ENCODE peak calls at places on chromosome 15, in four cellular contexts. E is K562, L is HCT116, R is SK-N-SH. X is an unnamed sample.

GRCh38 chr15:70281811-70282307 is 184.1 kb upstream of the TLE3 start:
- DNase-seq in E (no peak), L (no peak), R (no peak), X (no peak)

GRCh38 chr15:65416845-65417416 is 5.8 kb downstream of the IGDCC4 start:
- DNase-seq in L (no peak), R (no peak), E (no peak), X (no peak)

GRCh38 chr15:42719051-42719450 is 17.9 kb downstream of the CDAN1 start:
- DNase-seq in L (no peak), E (no peak), R (no peak), X (no peak)

GRCh38 chr15:52236015-52236414 is 44.8 kb upstream of the GNB5 start:
- DNase-seq in L (no peak), E (no peak), R (no peak), X (no peak)

GRCh38 chr15:43274136-43274535 is 7.4 kb upstream of the TGM5 start:
- DNase-seq in L (no peak), E (no peak), R (no peak), X (no peak)

GRCh38 chr15:67180514-67181191 is 73.8 kb downstream of the AAGAB start:
- DNase-seq in R (peak; percentile 60), E (no peak), L (no peak), X (no peak)

GRCh38 chr15:31325432-31325975 is 1.1 kb upstream of the KLF13 start:
- DNase-seq in E (peak; percentile 52), L (no peak), R (peak; percentile 82), X (no peak)

GRCh38 chr15:47486051-47486450 is 231.3 kb upstream of the SEMA6D start:
- DNase-seq in L (no peak), R (no peak), E (no peak), X (no peak)

GRCh38 chr15:79595995-79596622 is 164.0 kb downstream of the MINAR1 start:
- DNase-seq in R (peak; percentile 84), L (peak; percentile 95), E (peak; percentile 96), X (peak; percentile 77)

GRCh38 chr15:33720952-33721351 is 247.3 kb upstream of the CHRM5 start:
- DNase-seq in E (no peak), L (no peak), R (no peak), X (no peak)

GRCh38 chr15:44527241-44527640 is 9.7 kb upstream of the EIF3J start:
- DNase-seq in L (no peak), R (no peak), E (no peak), X (no peak)

GRCh38 chr15:59247364-59247763 is 40.7 kb downstream of the LDHAL6B start:
- DNase-seq in L (no peak), R (peak; percentile 41), E (no peak), X (peak; percentile 56)

GRCh38 chr15:67967871-67968423 is 86.2 kb upstream of the PIAS1 start:
- DNase-seq in E (peak; percentile 66), R (peak; percentile 81), L (no peak), X (no peak)

GRCh38 chr15:98889930-98890695 is 117.5 kb downstream of the PGPEP1L start:
- DNase-seq in L (no peak), E (no peak), R (no peak), X (no peak)

GRCh38 chr15:83559310-83559966 is 94.5 kb upstream of the ADAMTSL3 start:
- DNase-seq in L (peak; percentile 60), E (peak; percentile 75), R (peak; percentile 66), X (peak; percentile 28)

GRCh38 chr15:66786222-66786621 is 84.2 kb downstream of the SMAD6 start:
- DNase-seq in R (no peak), E (no peak), L (no peak), X (no peak)

GRCh38 chr15:45630958-45631691 is 3.7 kb upstream of the SQOR start:
- DNase-seq in R (no peak), E (no peak), L (peak; percentile 40), X (no peak)

GRCh38 chr15:90241343-90242192 is 7.6 kb downstream of the GDPGP1 start:
- DNase-seq in L (no peak), R (no peak), E (no peak), X (no peak)

GRCh38 chr15:89870688-89871288 is 23.0 kb downstream of the AP3S2 start:
- DNase-seq in L (no peak), E (no peak), R (no peak), X (no peak)

GRCh38 chr15:66748320-66748779 is 46.3 kb downstream of the SMAD6 start:
- DNase-seq in R (no peak), E (no peak), L (no peak), X (no peak)

GRCh38 chr15:34223904-34224596 is 766 bp upstream of the EMC4 start:
- DNase-seq in R (peak; percentile 31), E (peak; percentile 25), L (no peak), X (no peak)

GRCh38 chr15:34721802-34722795 is 32.7 kb downstream of the GJD2 start:
- DNase-seq in R (peak; percentile 85), E (no peak), L (peak; percentile 7), X (no peak)

GRCh38 chr15:39622660-39623549 is 42.0 kb downstream of the THBS1 start:
- DNase-seq in R (no peak), E (no peak), L (no peak), X (no peak)

GRCh38 chr15:29962404-29962803 is 120.4 kb upstream of the GOLGA8J start:
- DNase-seq in E (no peak), R (no peak), L (no peak), X (no peak)

GRCh38 chr15:29937956-29938355 is 115.7 kb upstream of the TJP1 start:
- DNase-seq in E (no peak), L (no peak), R (no peak), X (no peak)

GRCh38 chr15:72229076-72229946 is 1.7 kb downstream of the PKM start:
- DNase-seq in R (peak; percentile 24), E (no peak), L (no peak), X (no peak)

GRCh38 chr15:88312941-88313579 is 56.5 kb upstream of the NTRK3 start:
- DNase-seq in L (no peak), E (no peak), R (no peak), X (no peak)

GRCh38 chr15:68431792-68432401 is at the start of gene ITGA11:
- DNase-seq in L (no peak), E (peak; percentile 29), R (peak; percentile 91), X (no peak)

GRCh38 chr15:90991587-90992285 is 2.6 kb downstream of the PRC1 start:
- DNase-seq in R (no peak), L (no peak), E (no peak), X (no peak)

GRCh38 chr15:49239105-49239504 is 69.1 kb downstream of the GALK2 start:
- DNase-seq in L (no peak), E (no peak), R (no peak), X (no peak)
- TF ChIP-seq SIN3A in L (no peak), E (no peak), R (no peak), X (no peak)

GRCh38 chr15:85625856-85626255 is 168.9 kb downstream of the KLHL25 start:
- DNase-seq in L (no peak), R (no peak), E (no peak), X (no peak)

GRCh38 chr15:85623648-85624047 is 171.1 kb downstream of the KLHL25 start:
- DNase-seq in E (no peak), R (no peak), L (no peak), X (no peak)

GRCh38 chr15:85622432-85622831 is 172.3 kb downstream of the KLHL25 start:
- DNase-seq in L (no peak), E (no peak), R (no peak), X (no peak)

GRCh38 chr15:85625431-85625830 is 169.3 kb downstream of the KLHL25 start:
- DNase-seq in E (no peak), R (no peak), L (no peak), X (no peak)

GRCh38 chr15:85624241-85624855 is 170.4 kb downstream of the KLHL25 start:
- DNase-seq in E (no peak), L (no peak), R (no peak), X (no peak)
- TF ChIP-seq SIN3A in E (no peak), L (no peak), R (no peak), X (no peak)

GRCh38 chr15:99963976-99964375 is 230.7 kb upstream of the LYSMD4 start:
- DNase-seq in L (no peak), E (no peak), R (peak; percentile 0), X (no peak)

GRCh38 chr15:99962006-99962561 is 228.8 kb upstream of the LYSMD4 start:
- DNase-seq in E (no peak), L (no peak), R (no peak), X (no peak)

GRCh38 chr15:99963096-99963825 is 230.0 kb upstream of the LYSMD4 start:
- DNase-seq in E (no peak), L (no peak), R (peak; percentile 1), X (no peak)

GRCh38 chr15:99958426-99959097 is 225.3 kb upstream of the LYSMD4 start:
- DNase-seq in R (no peak), E (no peak), L (no peak), X (no peak)

GRCh38 chr15:99961011-99961441 is 227.8 kb upstream of the LYSMD4 start:
- DNase-seq in R (no peak), L (peak; percentile 51), E (no peak), X (no peak)
- TF ChIP-seq SIN3A in R (no peak), L (no peak), E (no peak), X (no peak)

GRCh38 chr15:64071931-64072765 is 21.5 kb downstream of the CIAO2A start:
- DNase-seq in E (no peak), L (no peak), R (no peak), X (no peak)

GRCh38 chr15:64068133-64068532 is 21.8 kb upstream of the DAPK2 start:
- DNase-seq in R (no peak), L (no peak), E (no peak), X (no peak)

GRCh38 chr15:64070106-64070505 is 23.5 kb downstream of the CIAO2A start:
- DNase-seq in E (no peak), R (no peak), L (no peak), X (no peak)

GRCh38 chr15:64072812-64073211 is 20.8 kb downstream of the CIAO2A start:
- DNase-seq in R (no peak), L (no peak), E (no peak), X (no peak)

GRCh38 chr15:64070965-64071851 is 22.4 kb downstream of the CIAO2A start:
- DNase-seq in L (no peak), R (no peak), E (no peak), X (peak; percentile 76)
- TF ChIP-seq SIN3A in L (no peak), R (no peak), E (no peak), X (no peak)

GRCh38 chr15:50506121-50506520 is 40.3 kb downstream of the USP50 start:
- DNase-seq in R (no peak), E (no peak), L (no peak), X (no peak)
- TF ChIP-seq SIN3A in R (no peak), E (no peak), L (no peak), X (no peak)

X was measured in Panc1.